ENCODE peak calls at places on chromosomes 5 and 9, in five cellular contexts. T is GOT3; S is AG09319; Q is stimulated activated CD4-positive, alpha-beta T cell treated with anti-CD3 and anti-CD28 coated beads, Interleukin-4, amount 100 ng/mL, for 4 hours; G is suprapubic skin. N is an unnamed sample.

GRCh38 chr5:149062371-149063016 is 368 bp downstream of the SH3TC2 start:
- DNase-seq in T (peak; percentile 24), S (no peak), Q (no peak), G (no peak), N (no peak)

GRCh38 chr5:121109817-121110216 is 645.7 kb downstream of the PRR16 start:
- DNase-seq in T (no peak), S (no peak), Q (no peak), G (no peak), N (no peak)

GRCh38 chr9:28264368-28264767 is 691.1 kb upstream of the C9orf72 start:
- DNase-seq in T (no peak), S (no peak), Q (no peak), G (no peak), N (no peak)

GRCh38 chr9:127626752-127627493 is 14.8 kb downstream of the STXBP1 start:
- DNase-seq in T (no peak), S (no peak), Q (no peak), G (no peak), N (no peak)

GRCh38 chr9:35867538-35867937 is 2.7 kb downstream of the OR13J1 start:
- DNase-seq in T (no peak), S (no peak), Q (no peak), G (no peak), N (no peak)

GRCh38 chr9:79583957-79584654 is 12.3 kb downstream of the TLE4 start:
- DNase-seq in T (no peak), S (no peak), Q (no peak), G (peak; percentile 83), N (no peak)

GRCh38 chr9:133880851-133881634 is 111.1 kb downstream of the VAV2 start:
- DNase-seq in T (no peak), S (no peak), Q (no peak), G (no peak), N (no peak)

GRCh38 chr9:69758981-69759477 is 782 bp downstream of the PTAR1 start:
- DNase-seq in T (no peak), S (no peak), Q (no peak), G (no peak), N (no peak)

GRCh38 chr9:69916950-69917349 is 96.3 kb downstream of the CFAP95 start:
- DNase-seq in T (no peak), S (no peak), Q (no peak), G (no peak), N (no peak)

GRCh38 chr9:115063058-115063850 is 54.7 kb downstream of the TNC start:
- DNase-seq in T (no peak), S (peak; percentile 32), Q (no peak), G (no peak), N (no peak)

GRCh38 chr5:175457466-175457865 is 13.5 kb upstream of the DRD1 start:
- DNase-seq in T (no peak), S (no peak), Q (no peak), G (no peak), N (peak; percentile 43)

GRCh38 chr5:1430121-1430795 is 15.0 kb downstream of the SLC6A3 start:
- DNase-seq in T (no peak), S (no peak), Q (no peak), G (peak; percentile 60), N (no peak)

GRCh38 chr9:117938086-117938485 is 233.9 kb downstream of the TLR4 start:
- DNase-seq in T (no peak), S (no peak), Q (no peak), G (no peak), N (no peak)

GRCh38 chr5:147743686-147744332 is 38.7 kb downstream of the JAKMIP2 start:
- DNase-seq in T (no peak), S (no peak), Q (no peak), G (no peak), N (peak; percentile 98)

GRCh38 chr5:64768358-64769312 is at the start of the genes CWC27 and SREK1IP1:
- DNase-seq in T (peak; percentile 31), S (peak; percentile 80), Q (peak; percentile 71), G (peak; percentile 87), N (peak; percentile 93)

GRCh38 chr5:170408189-170408588 is 19.0 kb upstream of the KCNMB1 start:
- DNase-seq in T (no peak), S (no peak), Q (no peak), G (no peak), N (peak; percentile 69)

GRCh38 chr5:95895223-95895622 is 66.4 kb downstream of the ELL2 start:
- DNase-seq in T (no peak), S (no peak), Q (no peak), G (no peak), N (no peak)

GRCh38 chr5:42944989-42945388 is 95.1 kb downstream of the ANXA2R start:
- DNase-seq in T (no peak), S (peak; percentile 48), Q (no peak), G (no peak), N (no peak)

N was measured in NCI-H524.